ENCODE peak calls at places on chromosome 10, in five cellular contexts. A, X, V, C and O are unnamed samples.

GRCh38 chr10:8102708-8103401 is 48.4 kb downstream of the GATA3 start:
- DNase-seq in C (no peak), X (no peak), V (no peak), A (peak; percentile 19), O (no peak)

GRCh38 chr10:92697663-92698511 is 8.1 kb downstream of the HHEX start:
- DNase-seq in X (no peak), V (no peak), C (no peak), A (no peak), O (no peak)

GRCh38 chr10:63603709-63604445 is 82.7 kb downstream of the REEP3 start:
- DNase-seq in A (no peak), X (no peak), V (peak; percentile 70), C (no peak), O (no peak)

GRCh38 chr10:22712246-22712958 is 2.0 kb downstream of the PIP4K2A start:
- DNase-seq in A (no peak), V (peak; percentile 64), C (peak; percentile 74), X (no peak), O (no peak)

GRCh38 chr10:32253300-32253699 is 93.7 kb downstream of the EPC1 start:
- DNase-seq in X (no peak), C (peak; percentile 73), V (no peak), A (peak; percentile 67), O (peak; percentile 36)

GRCh38 chr10:84244651-84245270 is at the start of gene RGR:
- DNase-seq in X (no peak), V (no peak), A (no peak), C (no peak), O (no peak)

GRCh38 chr10:86905429-86905828 is 52.0 kb downstream of the MMRN2 start:
- DNase-seq in C (peak; percentile 6), A (no peak), V (no peak), X (no peak), O (peak; percentile 23)

GRCh38 chr10:86218160-86218559 is 148.4 kb downstream of the GRID1 start:
- DNase-seq in A (no peak), X (no peak), V (no peak), C (no peak), O (peak; percentile 28)

GRCh38 chr10:133278577-133279265 is 2.1 kb upstream of the ADAM8 start:
- DNase-seq in A (peak; percentile 83), C (no peak), V (peak; percentile 71), X (peak; percentile 45), O (no peak)

GRCh38 chr10:22637491-22637890 is 76.9 kb downstream of the PIP4K2A start:
- DNase-seq in A (no peak), C (no peak), X (no peak), V (no peak), O (no peak)

GRCh38 chr10:107576746-107577145 is 412.2 kb upstream of the SORCS1 start:
- DNase-seq in V (no peak), C (peak; percentile 26), X (peak; percentile 6), A (no peak), O (peak; percentile 83)

GRCh38 chr10:132429281-132430230 is 32.6 kb downstream of the PWWP2B start:
- DNase-seq in A (no peak), X (no peak), C (no peak), V (no peak), O (no peak)

GRCh38 chr10:122404576-122404975 is 30.1 kb downstream of the PLEKHA1 start:
- DNase-seq in A (no peak), X (no peak), V (no peak), C (no peak), O (no peak)

GRCh38 chr10:62057359-62057758 is 155.9 kb downstream of the ARID5B start:
- DNase-seq in A (no peak), X (no peak), C (peak; percentile 57), V (no peak), O (no peak)

GRCh38 chr10:86368046-86368445 is 1.5 kb upstream of the GRID1 start:
- DNase-seq in C (no peak), V (no peak), A (no peak), X (no peak), O (no peak)

GRCh38 chr10:46170789-46171188 is 116.0 kb upstream of the ANTXRL start:
- DNase-seq in V (no peak), C (no peak), A (no peak), X (no peak), O (no peak)

GRCh38 chr10:132413226-132414205 is 16.5 kb downstream of the PWWP2B start:
- DNase-seq in X (no peak), A (no peak), V (no peak), C (no peak), O (peak; percentile 49)

GRCh38 chr10:49241365-49241764 is 53.2 kb upstream of the TMEM273 start:
- DNase-seq in V (no peak), C (no peak), X (no peak), A (no peak), O (no peak)

GRCh38 chr10:80182986-80183385 is 22.4 kb downstream of the ANXA11 start:
- DNase-seq in V (no peak), X (no peak), C (no peak), A (no peak), O (no peak)

GRCh38 chr10:128908109-128908898 is 558.7 kb upstream of the MGMT start:
- DNase-seq in C (no peak), X (no peak), V (no peak), A (no peak), O (no peak)

GRCh38 chr10:13788320-13788600 is 201.5 kb downstream of the PRPF18 start:
- DNase-seq in X (no peak), A (no peak), C (peak; percentile 66), V (no peak), O (no peak)

GRCh38 chr10:60434418-60435046 is 44.9 kb upstream of the ANK3 start:
- DNase-seq in C (peak; percentile 76), V (no peak), X (peak; percentile 65), A (peak; percentile 65), O (peak; percentile 26)

GRCh38 chr10:113620486-113620885 is 43.4 kb downstream of the NRAP start:
- DNase-seq in V (no peak), C (no peak), A (no peak), X (no peak), O (no peak)

GRCh38 chr10:97016728-97017473 is 168.9 kb downstream of the SLIT1 start:
- DNase-seq in X (no peak), C (no peak), A (no peak), V (peak; percentile 12), O (no peak)

GRCh38 chr10:120819366-120819765 is 31.8 kb upstream of the WDR11 start:
- DNase-seq in X (no peak), C (no peak), A (no peak), V (peak; percentile 49), O (no peak)

GRCh38 chr10:64320448-64320847 is 799.2 kb downstream of the REEP3 start:
- DNase-seq in A (no peak), C (no peak), V (no peak), X (no peak), O (no peak)

GRCh38 chr10:130372866-130373265 is 236.7 kb downstream of the GLRX3 start:
- DNase-seq in C (no peak), A (no peak), X (no peak), V (no peak), O (no peak)
- H3K4me3 ChIP-seq in C (no peak overlapping the region), A (no peak overlapping the region), X (no peak overlapping the region), V (no peak overlapping the region), O (no peak overlapping the region)

DNA sequence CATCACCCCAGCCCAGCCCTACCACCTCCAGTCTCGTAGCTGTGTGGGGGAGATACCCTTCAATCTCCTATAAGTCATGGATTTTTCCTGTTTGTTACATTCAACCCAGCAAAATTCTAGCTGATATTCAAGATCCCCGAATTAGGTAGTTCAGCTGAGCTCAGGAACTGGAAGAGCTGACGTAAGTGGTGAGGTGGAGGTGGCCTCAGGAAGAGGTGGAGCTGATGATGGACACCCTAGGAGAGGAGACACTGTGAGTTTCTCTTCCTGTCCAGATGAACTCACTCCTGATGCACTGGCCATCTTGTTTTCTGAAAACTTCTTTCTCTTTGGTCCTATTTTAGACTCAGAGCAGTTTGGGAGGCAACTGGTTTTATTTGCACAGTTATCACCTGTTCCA is 90.5 kb upstream of the PITRM1 start:
- DNase-seq in X (no peak), A (no peak), V (no peak), C (no peak), O (no peak)
- H3K27me3 ChIP-seq in X (no peaks in the 10 kb centered on the region), A (no peaks in the 10 kb centered on the region), V (no peaks in the 10 kb centered on the region), C (no peaks in the 10 kb centered on the region), O (no peaks in the 10 kb centered on the region)

DNA sequence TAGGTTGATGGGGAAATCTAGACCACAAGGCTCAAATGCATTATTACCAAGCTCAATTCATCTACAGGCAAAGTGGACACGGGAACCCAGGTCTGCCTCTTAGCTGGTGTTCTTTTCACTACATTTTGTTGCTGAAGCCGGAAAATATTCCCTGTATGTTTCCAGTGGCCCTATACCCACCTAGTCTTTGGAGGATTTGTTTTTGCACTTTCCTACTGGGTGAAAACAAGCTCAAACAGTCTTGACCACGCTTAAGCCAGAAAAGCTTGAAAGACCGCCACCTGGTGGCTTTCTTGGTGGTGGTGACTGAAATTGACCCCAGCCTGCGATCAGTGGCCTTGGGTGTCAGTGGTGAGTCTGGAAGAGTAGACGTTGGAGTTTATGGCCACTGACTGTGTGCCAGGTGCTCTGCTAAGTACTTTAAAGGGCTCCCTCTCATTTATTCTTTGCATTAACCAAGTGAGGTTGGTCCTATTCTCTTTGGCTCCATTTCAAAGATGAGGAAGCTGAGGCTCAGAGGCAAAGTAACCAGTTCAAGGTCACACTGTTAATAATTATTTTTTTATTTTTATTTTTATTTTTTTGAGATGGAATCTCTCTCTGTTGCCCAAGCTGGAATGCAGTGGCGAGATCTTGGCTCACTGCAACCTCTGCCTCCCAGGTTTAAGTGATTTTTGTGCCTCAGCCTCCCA is 11.1 kb upstream of the CRTAC1 start:
- DNase-seq in C (peak; percentile 73), V (peak; percentile 14), X (peak; percentile 76), A (peak; percentile 67), O (peak; percentile 46)
- H3K36me3 ChIP-seq in C (no peaks in the 10 kb centered on the region), V (no peaks in the 10 kb centered on the region), X (no peaks in the 10 kb centered on the region), A (no peaks in the 10 kb centered on the region), O (no peaks in the 10 kb centered on the region)

GRCh38 chr10:88318803-88319202 is 264.3 kb downstream of the RNLS start:
- DNase-seq in A (no peak), C (peak; percentile 2), X (no peak), V (no peak), O (no peak)

GRCh38 chr10:88317099-88317498 is 266.0 kb downstream of the RNLS start:
- DNase-seq in X (no peak), A (no peak), C (no peak), V (no peak), O (no peak)

GRCh38 chr10:88319960-88320517 is 263.1 kb downstream of the RNLS start:
- DNase-seq in A (no peak), C (no peak), V (no peak), X (no peak), O (no peak)

DNA sequence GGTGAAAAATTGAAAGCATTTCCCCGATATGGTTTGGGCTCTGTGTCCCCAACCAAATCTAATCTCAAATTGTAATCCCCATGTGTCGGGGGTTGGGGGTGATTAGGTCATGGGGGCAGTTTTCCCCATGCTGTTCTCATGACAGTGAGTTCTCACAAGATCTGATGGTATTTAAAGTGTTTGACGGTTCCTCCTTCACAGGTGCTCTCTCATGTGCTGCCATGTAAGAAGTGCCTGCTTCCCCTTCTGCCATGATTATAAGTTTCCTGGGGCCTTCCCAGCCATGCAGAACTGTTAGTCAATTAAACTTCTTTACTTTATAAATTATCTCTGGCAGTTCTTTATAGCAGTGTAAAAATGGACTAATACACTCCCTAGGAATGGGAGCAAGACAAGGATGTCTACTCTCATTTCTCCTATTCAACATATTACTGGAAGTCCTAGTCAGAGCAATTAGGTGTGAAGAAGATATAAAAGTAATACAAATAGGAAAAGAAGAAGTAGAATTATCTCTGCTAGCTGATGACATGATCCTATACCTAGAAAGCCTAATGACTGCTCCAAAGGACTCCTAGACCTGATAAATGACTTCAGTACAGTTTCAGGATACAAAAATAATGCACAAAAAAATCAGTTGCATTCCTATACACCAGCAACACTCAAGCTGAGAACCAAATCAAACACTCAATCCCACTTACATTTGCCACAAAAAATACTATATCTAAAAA is 260.6 kb downstream of the RNLS start:
- DNase-seq in X (no peak), A (no peak), V (no peak), C (no peak), O (no peak)
- H3K4me3 ChIP-seq in X (no peak overlapping the region), A (no peak overlapping the region), V (no peak overlapping the region), C (no peak overlapping the region), O (no peak overlapping the region)